ENCODE peak calls at places on chromosome 16, in five cellular contexts. K is mesendoderm, B is neuronal stem cell, W is IMR-90, P is H9. F is an unnamed sample.

GRCh38 chr16:6969594-6969993 is 363.1 kb upstream of the RBFOX1 start:
- DNase-seq in K (peak), B (no peak), W (no peak), P (peak), F (no peak)

GRCh38 chr16:2471016-2471652 is at the start of gene NTN3:
- DNase-seq in K (peak), B (peak), W (no peak), P (peak), F (no peak)

GRCh38 chr16:57387598-57388354 is 15.5 kb downstream of the CX3CL1 start:
- DNase-seq in K (no peak), B (no peak), W (no peak), P (no peak), F (no peak)

GRCh38 chr16:23124315-23124714 is 24.9 kb downstream of the USP31 start:
- DNase-seq in K (no peak), B (no peak), W (peak), P (no peak), F (peak)

GRCh38 chr16:28003021-28003865 is 60.3 kb downstream of the GSG1L start:
- DNase-seq in K (no peak), B (no peak), W (no peak), P (no peak), F (no peak)

GRCh38 chr16:79767597-79768280 is 167.2 kb upstream of the MAF start:
- DNase-seq in K (peak), B (peak), W (no peak), P (no peak), F (peak)

GRCh38 chr16:77233799-77234502 is 34.7 kb downstream of the SYCE1L start:
- DNase-seq in K (peak), B (no peak), W (no peak), P (no peak), F (no peak)

GRCh38 chr16:53207810-53208752 is 153.3 kb downstream of the CHD9 start:
- DNase-seq in K (peak), B (peak), W (peak), P (peak), F (peak)

GRCh38 chr16:66295761-66296546 is 70.5 kb upstream of the CDH5 start:
- DNase-seq in K (no peak), B (no peak), W (no peak), P (peak), F (no peak)

GRCh38 chr16:17381784-17382183 is 89.0 kb downstream of the XYLT1 start:
- DNase-seq in K (no peak), B (no peak), W (no peak), P (no peak), F (no peak)

GRCh38 chr16:4386452-4386813 is 14.8 kb downstream of the VASN start:
- DNase-seq in K (no peak), B (no peak), W (no peak), P (no peak), F (no peak)

GRCh38 chr16:78005881-78006280 is 16.5 kb upstream of the CLEC3A start:
- DNase-seq in K (peak), B (no peak), W (no peak), P (no peak), F (no peak)

GRCh38 chr16:22030087-22030812 is 22.3 kb downstream of the MOSMO start:
- DNase-seq in K (no peak), B (no peak), W (no peak), P (no peak), F (no peak)

GRCh38 chr16:14454391-14454790 is 175.7 kb downstream of the PARN start:
- DNase-seq in K (no peak), B (no peak), W (peak), P (no peak), F (no peak)

GRCh38 chr16:66476328-66477027 is 49.4 kb downstream of the BEAN1 start:
- DNase-seq in K (peak), B (no peak), W (no peak), P (peak), F (peak)

GRCh38 chr16:78871241-78871640 is 729.3 kb downstream of the MAF start:
- DNase-seq in K (no peak), B (no peak), W (no peak), P (no peak), F (no peak)

GRCh38 chr16:21646721-21647561 is 5.5 kb downstream of the IGSF6 start:
- DNase-seq in K (no peak), B (no peak), W (no peak), P (no peak), F (peak)

GRCh38 chr16:85395913-85396878 is 216.9 kb upstream of the GSE1 start:
- DNase-seq in K (no peak), B (no peak), W (peak), P (no peak), F (peak)

GRCh38 chr16:21166561-21166961 is 8.1 kb downstream of the LDAF1 start:
- DNase-seq in K (peak), B (no peak), W (peak), P (no peak), F (peak)

GRCh38 chr16:88846088-88846487 is 10.7 kb downstream of the GALNS start:
- DNase-seq in K (no peak), B (no peak), W (peak), P (no peak), F (no peak)

GRCh38 chr16:86970279-86970678 is 346.9 kb downstream of the C16orf95 start:
- DNase-seq in K (no peak), B (no peak), W (no peak), P (no peak), F (no peak)

GRCh38 chr16:9134739-9135138 is 43.3 kb downstream of the HAPSTR1 start:
- DNase-seq in K (peak), B (peak), W (peak), P (peak), F (peak)

DNA sequence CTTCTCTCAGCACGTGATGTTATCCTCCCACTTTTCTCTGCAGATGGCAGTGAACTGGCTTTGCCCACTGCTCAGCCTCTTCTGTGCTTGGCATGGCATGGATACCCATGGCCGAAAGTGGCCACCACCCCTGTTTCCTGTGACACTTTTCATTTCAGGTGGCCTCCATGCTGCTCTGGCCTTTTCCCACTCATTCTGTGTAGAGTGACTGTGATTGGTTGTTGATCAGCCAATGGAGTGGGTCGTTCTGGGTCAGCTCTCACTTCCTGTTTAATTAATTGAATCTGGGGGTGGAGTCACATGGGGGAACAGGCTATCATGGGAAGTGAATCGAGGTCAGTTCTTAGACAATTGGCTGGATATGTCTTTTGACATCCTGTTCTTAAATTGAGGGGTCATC is 350.1 kb upstream of the EEF2KMT start:
- DNase-seq in K (peak), B (no peak), W (no peak), P (no peak), F (no peak)
- H4K8ac ChIP-seq in K (no peak), B (no peak), W (no peak), P (no peak), F (no peak)

DNA sequence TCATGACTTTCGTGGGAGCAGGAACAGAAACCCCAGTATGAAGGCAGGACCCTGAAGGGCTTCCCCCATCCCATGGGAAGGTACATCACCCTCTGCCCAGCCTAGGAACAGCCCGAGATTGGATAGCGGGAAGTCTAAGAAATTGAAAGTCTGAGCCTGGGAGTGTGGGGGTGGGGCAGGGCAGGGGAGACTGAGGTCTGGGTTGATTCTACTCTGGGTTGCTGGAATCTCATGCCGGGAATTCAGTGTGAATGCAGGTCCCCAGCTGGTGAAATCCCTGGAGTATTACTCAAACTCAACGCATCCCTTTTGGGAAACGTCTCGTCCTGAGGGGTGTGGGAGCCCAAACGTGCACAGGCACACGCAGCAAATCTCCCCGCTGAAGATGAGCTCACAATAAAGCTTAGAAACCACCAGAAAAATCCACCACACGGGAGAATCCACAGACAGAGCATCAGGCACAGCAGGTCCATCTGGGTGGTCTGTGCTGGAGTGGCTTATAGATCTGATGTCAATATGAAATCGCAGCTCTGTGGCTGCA is 55.4 kb downstream of the SOCS1 start:
- DNase-seq in K (peak), B (no peak), W (no peak), P (no peak), F (no peak)
- H2BK15ac ChIP-seq in K (no peak), B (no peak), W (peak), P (no peak), F (no peak)

GRCh38 chr16:48682971-48683370 is 73.0 kb upstream of the N4BP1 start:
- DNase-seq in K (no peak), B (no peak), W (no peak), P (no peak), F (no peak)
- H4K8ac ChIP-seq in K (no peak), B (no peak), W (no peak), P (no peak), F (no peak)

GRCh38 chr16:67663877-67664222 is 2.7 kb downstream of the ENKD1 start:
- DNase-seq in K (no peak), B (no peak), W (no peak), P (no peak), F (no peak)
- H2BK15ac ChIP-seq in K (no peak), B (no peak), W (no peak), P (no peak), F (no peak)

DNA sequence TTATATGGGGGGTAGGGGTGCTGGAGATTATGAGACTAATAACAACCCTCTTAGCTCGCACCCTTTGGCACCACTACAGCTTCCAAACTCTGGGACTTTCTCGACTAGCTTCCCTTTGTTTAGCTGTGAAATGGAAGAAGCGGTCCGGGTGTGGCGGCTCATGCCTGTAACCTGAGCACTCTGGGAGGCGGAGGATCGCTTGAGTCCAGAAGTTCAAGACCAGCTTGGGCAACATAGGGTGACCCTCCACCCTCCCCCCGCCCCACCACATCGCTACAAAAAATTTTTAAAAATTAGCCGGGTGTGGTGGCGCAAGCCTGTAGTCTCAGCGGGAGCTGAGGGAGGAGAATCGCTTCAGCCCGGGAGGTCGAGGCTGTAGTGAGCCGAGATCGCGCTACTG is 807 bp upstream of the CDH3 start:
- DNase-seq in K (peak), B (no peak), W (no peak), P (peak), F (no peak)
- H4K8ac ChIP-seq in K (no peak), B (no peak), W (no peak), P (no peak), F (no peak)